ENCODE peak calls at places on chromosomes 4 and X, in nine cellular contexts. L is neural crest cell, H is PC-9, T is astrocyte of the spinal cord, S is AG04449, O is heart right ventricle, A is fibroblast of mammary gland, X is mucosa of descending colon, U is upper lobe of right lung. C is an unnamed sample.

GRCh38 chr4:153616005-153616555 is 68.0 kb upstream of the TLR2 start:
- DNase-seq in L (no peak), H (no peak), T (no peak), S (no peak), O (no peak), A (no peak), X (no peak), U (no peak), C (no peak)

GRCh38 chr4:3518511-3518880 is 13.7 kb downstream of the LRPAP1 start:
- DNase-seq in L (no peak), H (no peak), T (no peak), S (no peak), O (no peak), A (no peak), X (no peak), U (no peak), C (no peak)

GRCh38 chr4:2583517-2583916 is 47.1 kb downstream of the FAM193A start:
- DNase-seq in L (no peak), H (peak), T (no peak), S (no peak), O (no peak), A (peak), X (no peak), U (no peak), C (no peak)

GRCh38 chrX:69388526-69388925 is 115.6 kb upstream of the NALF2 start:
- DNase-seq in L (no peak), H (no peak), T (no peak), S (no peak), O (no peak), A (no peak), X (no peak), U (no peak), C (no peak)

GRCh38 chrX:70455366-70456202 is 10.9 kb downstream of the DLG3 start:
- DNase-seq in L (no peak), H (peak), T (no peak), S (no peak), O (no peak), A (no peak), X (peak), U (no peak), C (peak)

GRCh38 chr4:138222041-138222440 is 20.1 kb downstream of the SLC7A11 start:
- DNase-seq in L (no peak), H (no peak), T (peak), S (peak), O (no peak), A (peak), X (no peak), U (no peak), C (no peak)

GRCh38 chrX:103356023-103356798 is at the start of gene TCEAL9:
- DNase-seq in L (peak), H (no peak), T (peak), S (no peak), O (peak), A (peak), X (peak), U (peak), C (peak)

GRCh38 chrX:12966151-12966550 is 8.8 kb upstream of the TMSB4X start:
- DNase-seq in L (no peak), H (no peak), T (no peak), S (no peak), O (no peak), A (no peak), X (no peak), U (no peak), C (no peak)

GRCh38 chr4:124712417-124713212 is at the start of gene ANKRD50:
- DNase-seq in L (peak), H (peak), T (peak), S (peak), O (peak), A (peak), X (peak), U (peak), C (peak)

GRCh38 chr4:104616401-104616820 is 121.7 kb upstream of the CXXC4 start:
- DNase-seq in L (no peak), H (no peak), T (peak), S (no peak), O (peak), A (no peak), X (no peak), U (no peak), C (no peak)

GRCh38 chrX:23819385-23820234 is 36.6 kb downstream of the SAT1 start:
- DNase-seq in L (no peak), H (no peak), T (peak), S (no peak), O (no peak), A (peak), X (no peak), U (no peak), C (no peak)

GRCh38 chrX:87727615-87728014 is 210.0 kb downstream of the KLHL4 start:
- DNase-seq in L (no peak), H (no peak), T (no peak), S (no peak), O (no peak), A (no peak), X (no peak), U (no peak), C (no peak)

GRCh38 chrX:41542151-41542935 is 95.2 kb downstream of the NYX start:
- DNase-seq in L (no peak), H (peak), T (peak), S (no peak), O (no peak), A (no peak), X (peak), U (no peak), C (no peak)

GRCh38 chr4:6038711-6039110 is 20.5 kb upstream of the C4orf50 start:
- DNase-seq in L (no peak), H (no peak), T (no peak), S (no peak), O (no peak), A (no peak), X (no peak), U (no peak), C (no peak)

GRCh38 chr4:103478729-103479128 is 241.1 kb downstream of the TACR3 start:
- DNase-seq in L (no peak), H (no peak), T (peak), S (no peak), O (no peak), A (peak), X (no peak), U (no peak), C (no peak)

GRCh38 chr4:144734522-144734921 is 88.6 kb downstream of the HHIP start:
- DNase-seq in L (no peak), H (no peak), T (peak), S (no peak), O (no peak), A (peak), X (no peak), U (no peak), C (peak)

GRCh38 chr4:78737020-78737419 is 39.1 kb upstream of the BMP2K start:
- DNase-seq in L (no peak), H (no peak), T (no peak), S (no peak), O (no peak), A (no peak), X (no peak), U (no peak), C (no peak)

GRCh38 chr4:84965558-84966381 is 720 bp downstream of the WDFY3 start:
- DNase-seq in L (peak), H (no peak), T (peak), S (no peak), O (peak), A (peak), X (peak), U (peak), C (peak)

GRCh38 chr4:76108467-76109181 is 34.1 kb downstream of the ART3 start:
- DNase-seq in L (no peak), H (no peak), T (no peak), S (no peak), O (no peak), A (peak), X (no peak), U (no peak), C (no peak)

GRCh38 chrX:119467842-119468185 is 430 bp upstream of the SLC25A5 start:
- DNase-seq in L (no peak), H (no peak), T (no peak), S (no peak), O (no peak), A (no peak), X (no peak), U (no peak), C (no peak)

GRCh38 chrX:9797961-9798360 is 11.7 kb downstream of the SHROOM2 start:
- DNase-seq in L (no peak), H (no peak), T (no peak), S (no peak), O (no peak), A (no peak), X (no peak), U (no peak), C (no peak)

GRCh38 chr4:109571494-109571893 is 11.4 kb downstream of the MCUB start:
- DNase-seq in L (no peak), H (no peak), T (no peak), S (no peak), O (no peak), A (peak), X (no peak), U (no peak), C (no peak)

GRCh38 chr4:12861422-12861821 is 622.7 kb downstream of the RAB28 start:
- DNase-seq in L (no peak), H (no peak), T (no peak), S (no peak), O (no peak), A (no peak), X (no peak), U (no peak), C (no peak)

GRCh38 chr4:80006935-80007744 is 65.9 kb downstream of the ANTXR2 start:
- DNase-seq in L (no peak), H (no peak), T (peak), S (no peak), O (no peak), A (no peak), X (no peak), U (no peak), C (no peak)

GRCh38 chrX:45454235-45454634 is 253.6 kb upstream of the DIPK2B start:
- DNase-seq in L (no peak), H (no peak), T (no peak), S (no peak), O (no peak), A (no peak), X (no peak), U (no peak), C (no peak)

GRCh38 chr4:2830632-2831610 is 12.7 kb upstream of the ADD1 start:
- DNase-seq in L (no peak), H (no peak), T (no peak), S (no peak), O (no peak), A (no peak), X (peak), U (no peak), C (no peak)

GRCh38 chrX:120305531-120306145 is 5.6 kb downstream of the TMEM255A start:
- DNase-seq in L (no peak), H (no peak), T (peak), S (no peak), O (no peak), A (peak), X (no peak), U (no peak), C (peak)

GRCh38 chrX:150450519-150451177 is 87.5 kb downstream of the MAMLD1 start:
- DNase-seq in L (no peak), H (no peak), T (peak), S (no peak), O (no peak), A (no peak), X (no peak), U (no peak), C (no peak)

GRCh38 chr4:120064887-120065286 is 1.8 kb downstream of the MAD2L1 start:
- DNase-seq in L (no peak), H (no peak), T (no peak), S (no peak), O (no peak), A (no peak), X (no peak), U (no peak), C (no peak)

GRCh38 chrX:130770615-130771014 is 132.4 kb downstream of the ENOX2 start:
- DNase-seq in L (no peak), H (peak), T (peak), S (peak), O (no peak), A (peak), X (no peak), U (no peak), C (no peak)

GRCh38 chrX:5681159-5681558 is 547.5 kb downstream of the NLGN4X start:
- DNase-seq in L (no peak), H (no peak), T (peak), S (no peak), O (no peak), A (peak), X (no peak), U (no peak), C (no peak)

GRCh38 chr4:173362666-173363065 is 8.1 kb upstream of the SAP30 start:
- DNase-seq in L (no peak), H (no peak), T (no peak), S (no peak), O (no peak), A (no peak), X (no peak), U (no peak), C (no peak)

GRCh38 chr4:48836658-48837057 is 5.8 kb downstream of the OCIAD1 start:
- DNase-seq in L (no peak), H (no peak), T (no peak), S (no peak), O (no peak), A (no peak), X (no peak), U (no peak), C (no peak)

GRCh38 chr4:149164282-149164681 is 651.4 kb downstream of the IQCM start:
- DNase-seq in L (no peak), H (no peak), T (peak), S (no peak), O (no peak), A (peak), X (no peak), U (no peak), C (no peak)
- TF ChIP-seq CTCF in L (no peak), H (no peak), T (no peak), S (no peak), O (no peak), A (no peak), X (no peak), U (no peak), C (no peak)

DNA sequence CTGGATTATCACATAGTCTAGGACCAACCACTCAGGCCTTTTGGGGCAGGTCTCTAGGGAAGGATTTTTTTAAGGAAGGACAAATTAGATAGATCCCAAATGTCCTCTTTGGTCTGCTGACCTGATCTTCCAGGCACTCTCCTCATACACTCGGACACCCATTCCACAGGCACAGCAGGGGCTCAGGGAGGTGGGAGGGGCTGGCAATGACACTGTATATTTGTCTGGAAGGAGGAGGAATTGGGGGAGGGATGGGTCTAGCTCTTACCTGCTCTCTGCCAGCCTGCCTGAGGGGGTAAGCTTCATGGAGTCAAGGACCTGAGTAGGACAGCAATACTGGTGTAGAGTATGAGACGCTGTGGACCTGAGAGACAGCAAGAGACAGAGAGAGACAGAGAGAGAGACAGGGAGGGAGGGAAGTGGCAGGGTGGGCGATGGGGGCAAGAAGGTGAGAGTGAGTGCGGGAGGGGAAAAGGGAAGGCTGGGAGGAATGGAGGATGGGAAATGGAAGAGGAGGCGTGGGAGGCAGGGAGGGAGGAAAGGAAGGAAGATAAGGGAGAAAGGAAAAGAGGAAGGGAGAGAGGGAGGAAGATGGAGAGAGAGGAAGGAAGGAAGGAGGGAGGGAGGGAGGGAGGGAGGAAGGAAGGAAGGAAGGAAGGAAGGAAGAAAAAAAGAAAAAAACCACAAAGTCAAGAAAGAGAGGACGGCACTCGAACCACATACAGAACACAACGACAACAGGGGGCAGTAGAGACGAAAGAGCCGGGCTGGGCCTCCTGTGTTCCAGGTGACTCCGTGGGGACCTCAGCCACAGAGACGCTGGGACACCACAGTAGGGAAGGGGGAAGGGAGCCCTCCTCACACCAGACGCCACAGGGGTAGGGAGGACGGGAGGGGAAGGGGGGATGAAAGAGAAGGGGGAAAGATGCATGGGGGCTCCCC is 1.8 kb downstream of the IQSEC2 start:
- DNase-seq in L (no peak), H (no peak), T (no peak), S (no peak), O (no peak), A (no peak), X (no peak), U (no peak), C (no peak)
- TF ChIP-seq CTCF in L (no peak), H (no peak), T (peak), S (no peak), O (no peak), A (no peak), X (no peak), U (no peak), C (no peak)

GRCh38 chrX:11334165-11334564 is 41.0 kb downstream of the AMELX start:
- DNase-seq in L (no peak), H (no peak), T (no peak), S (no peak), O (no peak), A (peak), X (no peak), U (no peak), C (no peak)

GRCh38 chrX:11328134-11328533 is 34.9 kb downstream of the AMELX start:
- DNase-seq in L (no peak), H (no peak), T (no peak), S (no peak), O (no peak), A (no peak), X (no peak), U (no peak), C (no peak)

GRCh38 chrX:11331788-11332187 is 38.6 kb downstream of the AMELX start:
- DNase-seq in L (no peak), H (no peak), T (no peak), S (no peak), O (no peak), A (no peak), X (no peak), U (no peak), C (no peak)

DNA sequence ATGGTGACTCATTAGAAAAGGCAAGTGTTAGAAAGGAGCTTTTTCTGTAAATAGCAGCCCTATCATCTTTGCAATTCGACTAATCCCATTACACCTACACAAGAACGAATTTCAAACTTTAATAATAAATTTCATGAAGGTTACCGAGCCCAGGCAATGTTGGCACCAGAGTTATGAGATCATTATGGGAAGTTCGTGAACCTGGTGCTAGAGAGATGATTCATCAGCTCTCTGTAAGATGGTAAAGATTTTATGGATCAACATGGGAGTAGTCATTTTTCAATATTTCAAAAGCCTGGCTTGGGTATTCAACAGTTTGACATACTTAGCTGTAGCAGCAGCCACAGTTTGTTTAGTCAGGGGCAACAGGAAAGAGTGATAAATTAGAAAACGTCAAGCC is 35.8 kb downstream of the AMELX start:
- DNase-seq in L (no peak), H (no peak), T (no peak), S (no peak), O (no peak), A (peak), X (no peak), U (no peak), C (no peak)
- TF ChIP-seq CTCF in L (no peak), H (no peak), T (no peak), S (no peak), O (no peak), A (no peak), X (no peak), U (no peak), C (no peak)

GRCh38 chrX:7059214-7059838 is 88.2 kb upstream of the STS start:
- DNase-seq in L (no peak), H (no peak), T (no peak), S (no peak), O (no peak), A (no peak), X (no peak), U (no peak), C (no peak)
- TF ChIP-seq CTCF in L (no peak), H (no peak), T (no peak), S (no peak), O (no peak), A (no peak), X (no peak), U (no peak), C (no peak)

DNA sequence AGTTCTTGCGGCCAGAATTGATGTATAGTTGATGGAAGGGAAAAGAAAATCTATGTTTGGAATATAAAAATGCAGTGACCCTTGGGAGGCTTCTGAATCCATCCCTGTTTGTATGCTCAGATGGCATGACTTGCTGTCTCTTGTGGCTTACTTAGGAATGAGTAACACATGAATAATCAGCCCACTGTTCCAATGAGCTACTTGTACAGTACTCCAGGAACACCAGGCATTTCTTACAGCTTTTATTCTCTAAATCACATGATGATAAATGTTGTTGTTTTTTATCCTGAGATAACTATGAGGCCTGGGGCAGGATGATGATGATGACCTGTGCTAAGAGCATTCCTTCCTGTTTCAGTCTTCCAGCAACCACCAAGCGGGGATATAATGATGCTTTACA is 18.9 kb downstream of the TMPRSS11E start:
- DNase-seq in L (no peak), H (no peak), T (peak), S (peak), O (no peak), A (peak), X (no peak), U (no peak), C (no peak)
- TF ChIP-seq CTCF in L (no peak), H (no peak), T (no peak), S (no peak), O (no peak), A (no peak), X (no peak), U (no peak), C (no peak)

GRCh38 chr4:98506462-98507132 is 151.8 kb downstream of the TSPAN5 start:
- DNase-seq in L (peak), H (no peak), T (no peak), S (no peak), O (no peak), A (no peak), X (no peak), U (no peak), C (no peak)
- TF ChIP-seq CTCF in L (peak), H (peak), T (peak), S (no peak), O (peak), A (peak), X (no peak), U (no peak), C (peak)

GRCh38 chrX:431032-431431 is 44.3 kb upstream of the PPP2R3B start:
- DNase-seq in L (no peak), H (no peak), T (no peak), S (no peak), O (no peak), A (no peak), X (no peak), U (no peak), C (no peak)

GRCh38 chrX:425056-425455 is 38.3 kb upstream of the PPP2R3B start:
- DNase-seq in L (no peak), H (no peak), T (no peak), S (no peak), O (no peak), A (no peak), X (peak), U (no peak), C (no peak)

GRCh38 chrX:426881-427280 is 40.2 kb upstream of the PPP2R3B start:
- DNase-seq in L (no peak), H (no peak), T (no peak), S (no peak), O (no peak), A (no peak), X (no peak), U (no peak), C (no peak)

GRCh38 chrX:429266-429825 is 42.6 kb upstream of the PPP2R3B start:
- DNase-seq in L (no peak), H (no peak), T (no peak), S (no peak), O (no peak), A (no peak), X (no peak), U (no peak), C (no peak)

GRCh38 chrX:427812-428725 is 41.4 kb upstream of the PPP2R3B start:
- DNase-seq in L (peak), H (no peak), T (no peak), S (no peak), O (no peak), A (no peak), X (peak), U (no peak), C (peak)
- TF ChIP-seq CTCF in L (peak), H (no peak), T (peak), S (peak), O (no peak), A (peak), X (no peak), U (no peak), C (peak)

GRCh38 chrX:143340190-143340589 is 177.1 kb downstream of the SPANXN3 start:
- DNase-seq in L (no peak), H (no peak), T (no peak), S (no peak), O (no peak), A (no peak), X (no peak), U (no peak), C (no peak)
- TF ChIP-seq CTCF in L (peak), H (no peak), T (no peak), S (no peak), O (no peak), A (no peak), X (no peak), U (no peak), C (no peak)

GRCh38 chr4:161208564-161208963 is 955.2 kb downstream of the FSTL5 start:
- DNase-seq in L (no peak), H (no peak), T (no peak), S (no peak), O (no peak), A (no peak), X (no peak), U (no peak), C (no peak)
- TF ChIP-seq CTCF in L (no peak), H (no peak), T (no peak), S (no peak), O (no peak), A (no peak), X (no peak), U (no peak), C (no peak)